ENCODE peak calls at places on chromosomes 1 and 21, in ten cellular contexts. N is activated T-cell treated with anti-CD3 and anti-CD28 coated beads, Interleukin-2, amount 50 U/mL, for 48 hours; Z is mammary epithelial cell; W is lower lobe of right lung; O is activated CD4-positive, alpha-beta T cell treated with anti-CD3 and anti-CD28 coated beads, Interleukin-2, amount 50 U/mL, for 24 hours; Y is sciatic nerve; E is nephron progenitor cell; H is MCF 10A; R is coronary artery; C is midbrain. J is an unnamed sample.

GRCh38 chr1:97004743-97005142 is 283.2 kb downstream of the PTBP2 start:
- DNase-seq in N (no peak), Z (no peak), W (no peak), O (no peak), Y (no peak), E (no peak), H (no peak), R (no peak), C (no peak), J (no peak)

GRCh38 chr1:14820320-14821085 is 222.0 kb downstream of the KAZN start:
- DNase-seq in N (no peak), Z (no peak), W (no peak), O (no peak), Y (no peak), E (no peak), H (no peak), R (no peak), C (no peak), J (no peak)

GRCh38 chr1:39214021-39214713 is 9.7 kb downstream of the MACF1 start:
- DNase-seq in N (no peak), Z (peak), W (peak), O (no peak), Y (no peak), E (no peak), H (no peak), R (no peak), C (peak), J (peak)

GRCh38 chr1:112448937-112449629 is 53.1 kb downstream of the CTTNBP2NL start:
- DNase-seq in N (no peak), Z (no peak), W (no peak), O (no peak), Y (no peak), E (no peak), H (no peak), R (no peak), C (no peak), J (no peak)

GRCh38 chr1:115332813-115333608 is 5.0 kb downstream of the NGF start:
- DNase-seq in N (no peak), Z (peak), W (no peak), O (no peak), Y (no peak), E (no peak), H (peak), R (no peak), C (no peak), J (no peak)

GRCh38 chr1:209755926-209756607 is at the start of gene TRAF3IP3:
- DNase-seq in N (peak), Z (peak), W (peak), O (peak), Y (no peak), E (no peak), H (no peak), R (no peak), C (peak), J (no peak)

GRCh38 chr1:93672477-93673158 is 9.0 kb downstream of the BCAR3 start:
- DNase-seq in N (no peak), Z (no peak), W (peak), O (no peak), Y (no peak), E (no peak), H (no peak), R (no peak), C (no peak), J (no peak)

GRCh38 chr1:107704911-107705310 is 260.1 kb downstream of the VAV3 start:
- DNase-seq in N (no peak), Z (peak), W (no peak), O (no peak), Y (no peak), E (no peak), H (no peak), R (no peak), C (no peak), J (no peak)

GRCh38 chr1:51654000-51654399 is 37.1 kb downstream of the OSBPL9 start:
- DNase-seq in N (no peak), Z (no peak), W (no peak), O (no peak), Y (no peak), E (no peak), H (no peak), R (no peak), C (no peak), J (no peak)

GRCh38 chr1:111842411-111842810 is 86.7 kb downstream of the DDX20 start:
- DNase-seq in N (no peak), Z (no peak), W (no peak), O (no peak), Y (no peak), E (no peak), H (no peak), R (no peak), C (no peak), J (no peak)

GRCh38 chr1:64653466-64653865 is 91.4 kb upstream of the RAVER2 start:
- DNase-seq in N (no peak), Z (no peak), W (no peak), O (no peak), Y (no peak), E (no peak), H (no peak), R (no peak), C (no peak), J (no peak)

GRCh38 chr21:20292280-20292679 is 705.9 kb upstream of the NCAM2 start:
- DNase-seq in N (no peak), Z (no peak), W (no peak), O (no peak), Y (no peak), E (no peak), H (no peak), R (no peak), C (no peak), J (no peak)

GRCh38 chr1:91997607-91998195 is 32.1 kb upstream of the EPHX4 start:
- DNase-seq in N (peak), Z (peak), W (no peak), O (peak), Y (no peak), E (peak), H (peak), R (no peak), C (peak), J (no peak)

GRCh38 chr1:96722161-96722908 is 751 bp downstream of the PTBP2 start:
- DNase-seq in N (no peak), Z (peak), W (peak), O (peak), Y (peak), E (peak), H (peak), R (peak), C (peak), J (peak)

GRCh38 chr1:35726814-35727433 is 8.2 kb upstream of the C1orf216 start:
- DNase-seq in N (peak), Z (peak), W (peak), O (peak), Y (peak), E (peak), H (peak), R (no peak), C (peak), J (peak)

GRCh38 chr1:48644950-48645605 is 131.6 kb downstream of the BEND5 start:
- DNase-seq in N (no peak), Z (no peak), W (no peak), O (no peak), Y (no peak), E (no peak), H (no peak), R (no peak), C (no peak), J (no peak)

GRCh38 chr1:93677729-93678128 is 3.9 kb downstream of the BCAR3 start:
- DNase-seq in N (no peak), Z (no peak), W (no peak), O (no peak), Y (no peak), E (no peak), H (no peak), R (no peak), C (no peak), J (no peak)

GRCh38 chr1:81305997-81306452 is 494.7 kb upstream of the ADGRL2 start:
- DNase-seq in N (no peak), Z (peak), W (no peak), O (no peak), Y (no peak), E (peak), H (peak), R (no peak), C (peak), J (no peak)

GRCh38 chr1:206544562-206545257 is 37.4 kb downstream of the RASSF5 start:
- DNase-seq in N (peak), Z (peak), W (peak), O (peak), Y (peak), E (peak), H (peak), R (no peak), C (peak), J (peak)

GRCh38 chr1:68571499-68571898 is 74.6 kb upstream of the DEPDC1 start:
- DNase-seq in N (no peak), Z (peak), W (no peak), O (no peak), Y (no peak), E (no peak), H (peak), R (no peak), C (no peak), J (no peak)

GRCh38 chr1:179793281-179793680 is 50.2 kb downstream of the FAM163A start:
- DNase-seq in N (no peak), Z (no peak), W (no peak), O (no peak), Y (no peak), E (no peak), H (no peak), R (no peak), C (no peak), J (no peak)

GRCh38 chr1:41420877-41421276 is 59.6 kb downstream of the FOXO6 start:
- DNase-seq in N (no peak), Z (no peak), W (no peak), O (no peak), Y (no peak), E (no peak), H (no peak), R (no peak), C (no peak), J (no peak)

GRCh38 chr21:34602061-34602460 is 12.9 kb downstream of the RCAN1 start:
- DNase-seq in N (no peak), Z (no peak), W (no peak), O (no peak), Y (no peak), E (no peak), H (no peak), R (no peak), C (no peak), J (no peak)

GRCh38 chr1:221458430-221459156 is 283.3 kb downstream of the DUSP10 start:
- DNase-seq in N (no peak), Z (peak), W (no peak), O (no peak), Y (no peak), E (no peak), H (peak), R (no peak), C (no peak), J (no peak)

GRCh38 chr1:235952950-235953615 is 86.4 kb upstream of the LYST start:
- DNase-seq in N (no peak), Z (peak), W (no peak), O (peak), Y (no peak), E (no peak), H (peak), R (no peak), C (no peak), J (no peak)

GRCh38 chr1:171909711-171910110 is 68.4 kb downstream of the DNM3 start:
- DNase-seq in N (no peak), Z (no peak), W (no peak), O (no peak), Y (no peak), E (no peak), H (no peak), R (no peak), C (no peak), J (no peak)

GRCh38 chr1:78303620-78304019 is 187.2 kb upstream of the PTGFR start:
- DNase-seq in N (no peak), Z (peak), W (no peak), O (no peak), Y (peak), E (no peak), H (peak), R (no peak), C (no peak), J (peak)

GRCh38 chr21:36704958-36705678 is 6.2 kb downstream of the SIM2 start:
- DNase-seq in N (no peak), Z (no peak), W (no peak), O (no peak), Y (peak), E (no peak), H (no peak), R (no peak), C (no peak), J (no peak)

GRCh38 chr1:73593804-73594203 is 604.2 kb downstream of the LRRIQ3 start:
- DNase-seq in N (no peak), Z (peak), W (no peak), O (no peak), Y (no peak), E (no peak), H (peak), R (no peak), C (no peak), J (no peak)

GRCh38 chr1:22472596-22472995 is 20.9 kb downstream of the ZBTB40 start:
- DNase-seq in N (no peak), Z (no peak), W (no peak), O (no peak), Y (no peak), E (no peak), H (peak), R (no peak), C (no peak), J (no peak)

J was measured in left ventricle myocardium superior.